ENCODE peak calls at places on chromosomes 11 and 22, in nine cellular contexts. One of them, this sample, is unnamed.

GRCh38 chr11:17734418-17734911 is at the start of gene KCNC1:
- DNase-seq in heart left ventricle: no peak
- DNase-seq in A549: peak; percentile 47
- DNase-seq in gastrocnemius medialis: no peak
- DNase-seq in uterus: no peak
- DNase-seq in IMR-90: peak; percentile 34
- DNase-seq in body of pancreas: peak; percentile 60
- DNase-seq in Peyer's patch: peak; percentile 13
- DNase-seq in GM12878: no peak
- DNase-seq in this sample: no peak

GRCh38 chr11:111303476-111303875 is 5.1 kb downstream of the POU2AF3 start:
- DNase-seq in heart left ventricle: no peak
- DNase-seq in A549: peak; percentile 11
- DNase-seq in gastrocnemius medialis: no peak
- DNase-seq in uterus: no peak
- DNase-seq in IMR-90: no peak
- DNase-seq in body of pancreas: peak; percentile 59
- DNase-seq in Peyer's patch: no peak
- DNase-seq in GM12878: no peak
- DNase-seq in this sample: no peak

GRCh38 chr22:43094551-43094950 is 5.4 kb upstream of the TTLL1 start:
- DNase-seq in heart left ventricle: no peak
- DNase-seq in A549: no peak
- DNase-seq in gastrocnemius medialis: no peak
- DNase-seq in uterus: no peak
- DNase-seq in IMR-90: no peak
- DNase-seq in body of pancreas: no peak
- DNase-seq in Peyer's patch: no peak
- DNase-seq in GM12878: no peak
- DNase-seq in this sample: no peak

GRCh38 chr11:63951779-63952536 is 13.2 kb downstream of the NAA40 start:
- DNase-seq in heart left ventricle: no peak
- DNase-seq in A549: no peak
- DNase-seq in gastrocnemius medialis: no peak
- DNase-seq in uterus: no peak
- DNase-seq in IMR-90: no peak
- DNase-seq in body of pancreas: no peak
- DNase-seq in Peyer's patch: peak; percentile 68
- DNase-seq in GM12878: peak; percentile 65
- DNase-seq in this sample: no peak

GRCh38 chr11:22521226-22521625 is 104.4 kb downstream of the FANCF start:
- DNase-seq in heart left ventricle: no peak
- DNase-seq in A549: no peak
- DNase-seq in gastrocnemius medialis: no peak
- DNase-seq in uterus: no peak
- DNase-seq in IMR-90: peak; percentile 48
- DNase-seq in body of pancreas: no peak
- DNase-seq in Peyer's patch: no peak
- DNase-seq in GM12878: no peak
- DNase-seq in this sample: no peak

GRCh38 chr11:91366816-91367215 is 857.8 kb upstream of the FAT3 start:
- DNase-seq in heart left ventricle: no peak
- DNase-seq in A549: no peak
- DNase-seq in gastrocnemius medialis: no peak
- DNase-seq in uterus: no peak
- DNase-seq in IMR-90: no peak
- DNase-seq in body of pancreas: no peak
- DNase-seq in Peyer's patch: no peak
- DNase-seq in GM12878: no peak
- DNase-seq in this sample: no peak

GRCh38 chr11:35177370-35177769 is 38.4 kb downstream of the CD44 start:
- DNase-seq in heart left ventricle: no peak
- DNase-seq in A549: no peak
- DNase-seq in gastrocnemius medialis: no peak
- DNase-seq in uterus: no peak
- DNase-seq in IMR-90: peak; percentile 68
- DNase-seq in body of pancreas: no peak
- DNase-seq in Peyer's patch: peak; percentile 50
- DNase-seq in GM12878: no peak
- DNase-seq in this sample: no peak

GRCh38 chr11:93686812-93687211 is 25.3 kb downstream of the CEP295 start:
- DNase-seq in heart left ventricle: no peak
- DNase-seq in A549: no peak
- DNase-seq in gastrocnemius medialis: no peak
- DNase-seq in uterus: no peak
- DNase-seq in IMR-90: peak; percentile 58
- DNase-seq in body of pancreas: no peak
- DNase-seq in Peyer's patch: no peak
- DNase-seq in GM12878: no peak
- DNase-seq in this sample: no peak

GRCh38 chr11:72722050-72722748 is 30.0 kb downstream of the ARAP1 start:
- DNase-seq in heart left ventricle: peak; percentile 91
- DNase-seq in A549: peak; percentile 97
- DNase-seq in gastrocnemius medialis: peak; percentile 91
- DNase-seq in uterus: peak; percentile 90
- DNase-seq in IMR-90: peak; percentile 89
- DNase-seq in body of pancreas: peak; percentile 90
- DNase-seq in Peyer's patch: peak; percentile 95
- DNase-seq in GM12878: no peak
- DNase-seq in this sample: peak; percentile 88

GRCh38 chr11:124199702-124200101 is 16.6 kb downstream of the OR10D3 start:
- DNase-seq in heart left ventricle: no peak
- DNase-seq in A549: no peak
- DNase-seq in gastrocnemius medialis: no peak
- DNase-seq in uterus: no peak
- DNase-seq in IMR-90: peak; percentile 42
- DNase-seq in body of pancreas: no peak
- DNase-seq in Peyer's patch: no peak
- DNase-seq in GM12878: no peak
- DNase-seq in this sample: no peak

GRCh38 chr22:48106715-48107259 is 1344.3 kb downstream of the TBC1D22A start:
- DNase-seq in heart left ventricle: no peak
- DNase-seq in A549: no peak
- DNase-seq in gastrocnemius medialis: no peak
- DNase-seq in uterus: no peak
- DNase-seq in IMR-90: no peak
- DNase-seq in body of pancreas: no peak
- DNase-seq in Peyer's patch: no peak
- DNase-seq in GM12878: no peak
- DNase-seq in this sample: no peak

GRCh38 chr11:120581317-120581716 is 69.8 kb downstream of the GRIK4 start:
- DNase-seq in heart left ventricle: no peak
- DNase-seq in A549: no peak
- DNase-seq in gastrocnemius medialis: no peak
- DNase-seq in uterus: no peak
- DNase-seq in IMR-90: no peak
- DNase-seq in body of pancreas: no peak
- DNase-seq in Peyer's patch: no peak
- DNase-seq in GM12878: no peak
- DNase-seq in this sample: no peak

GRCh38 chr22:23622634-23623033 is 9.5 kb downstream of the DRICH1 start:
- DNase-seq in heart left ventricle: no peak
- DNase-seq in A549: no peak
- DNase-seq in gastrocnemius medialis: no peak
- DNase-seq in uterus: no peak
- DNase-seq in IMR-90: peak; percentile 35
- DNase-seq in body of pancreas: no peak
- DNase-seq in Peyer's patch: no peak
- DNase-seq in GM12878: no peak
- DNase-seq in this sample: no peak

GRCh38 chr22:49295851-49296560 is 531.7 kb downstream of the BRD1 start:
- DNase-seq in heart left ventricle: peak; percentile 51
- DNase-seq in A549: no peak
- DNase-seq in gastrocnemius medialis: no peak
- DNase-seq in uterus: no peak
- DNase-seq in IMR-90: no peak
- DNase-seq in body of pancreas: no peak
- DNase-seq in Peyer's patch: no peak
- DNase-seq in GM12878: no peak
- DNase-seq in this sample: no peak

GRCh38 chr11:83219095-83219494 is 25.6 kb downstream of the ANKRD42 start:
- DNase-seq in heart left ventricle: no peak
- DNase-seq in A549: no peak
- DNase-seq in gastrocnemius medialis: no peak
- DNase-seq in uterus: no peak
- DNase-seq in IMR-90: no peak
- DNase-seq in body of pancreas: peak; percentile 11
- DNase-seq in Peyer's patch: no peak
- DNase-seq in GM12878: no peak
- DNase-seq in this sample: no peak
- TF ChIP-seq CTCF in heart left ventricle: no peak
- TF ChIP-seq CTCF in A549: peak; percentile 17
- TF ChIP-seq CTCF in gastrocnemius medialis: no peak
- TF ChIP-seq CTCF in uterus: no peak
- TF ChIP-seq CTCF in IMR-90: peak; percentile 33
- TF ChIP-seq CTCF in body of pancreas: peak; percentile 32
- TF ChIP-seq CTCF in Peyer's patch: peak; percentile 16
- TF ChIP-seq CTCF in GM12878: peak; percentile 26
- TF ChIP-seq CTCF in this sample: no peak

GRCh38 chr11:78415338-78415737 is 2.3 kb downstream of the GAB2 start:
- DNase-seq in heart left ventricle: no peak
- DNase-seq in A549: no peak
- DNase-seq in gastrocnemius medialis: no peak
- DNase-seq in uterus: no peak
- DNase-seq in IMR-90: no peak
- DNase-seq in body of pancreas: no peak
- DNase-seq in Peyer's patch: no peak
- DNase-seq in GM12878: no peak
- DNase-seq in this sample: no peak

GRCh38 chr11:78417888-78418583 is 416 bp upstream of the GAB2 start:
- DNase-seq in heart left ventricle: peak; percentile 92
- DNase-seq in A549: peak; percentile 64
- DNase-seq in gastrocnemius medialis: peak; percentile 62
- DNase-seq in uterus: peak; percentile 77
- DNase-seq in IMR-90: peak; percentile 69
- DNase-seq in body of pancreas: peak; percentile 86
- DNase-seq in Peyer's patch: peak; percentile 92
- DNase-seq in GM12878: no peak
- DNase-seq in this sample: peak; percentile 63

GRCh38 chr11:78417175-78417887 is at the start of gene GAB2:
- DNase-seq in heart left ventricle: peak; percentile 73
- DNase-seq in A549: no peak
- DNase-seq in gastrocnemius medialis: no peak
- DNase-seq in uterus: no peak
- DNase-seq in IMR-90: no peak
- DNase-seq in body of pancreas: peak; percentile 54
- DNase-seq in Peyer's patch: peak; percentile 66
- DNase-seq in GM12878: no peak
- DNase-seq in this sample: no peak

GRCh38 chr11:78414321-78415051 is 3.1 kb downstream of the GAB2 start:
- DNase-seq in heart left ventricle: no peak
- DNase-seq in A549: peak; percentile 44
- DNase-seq in gastrocnemius medialis: no peak
- DNase-seq in uterus: no peak
- DNase-seq in IMR-90: peak; percentile 43
- DNase-seq in body of pancreas: no peak
- DNase-seq in Peyer's patch: no peak
- DNase-seq in GM12878: no peak
- DNase-seq in this sample: no peak

DNA sequence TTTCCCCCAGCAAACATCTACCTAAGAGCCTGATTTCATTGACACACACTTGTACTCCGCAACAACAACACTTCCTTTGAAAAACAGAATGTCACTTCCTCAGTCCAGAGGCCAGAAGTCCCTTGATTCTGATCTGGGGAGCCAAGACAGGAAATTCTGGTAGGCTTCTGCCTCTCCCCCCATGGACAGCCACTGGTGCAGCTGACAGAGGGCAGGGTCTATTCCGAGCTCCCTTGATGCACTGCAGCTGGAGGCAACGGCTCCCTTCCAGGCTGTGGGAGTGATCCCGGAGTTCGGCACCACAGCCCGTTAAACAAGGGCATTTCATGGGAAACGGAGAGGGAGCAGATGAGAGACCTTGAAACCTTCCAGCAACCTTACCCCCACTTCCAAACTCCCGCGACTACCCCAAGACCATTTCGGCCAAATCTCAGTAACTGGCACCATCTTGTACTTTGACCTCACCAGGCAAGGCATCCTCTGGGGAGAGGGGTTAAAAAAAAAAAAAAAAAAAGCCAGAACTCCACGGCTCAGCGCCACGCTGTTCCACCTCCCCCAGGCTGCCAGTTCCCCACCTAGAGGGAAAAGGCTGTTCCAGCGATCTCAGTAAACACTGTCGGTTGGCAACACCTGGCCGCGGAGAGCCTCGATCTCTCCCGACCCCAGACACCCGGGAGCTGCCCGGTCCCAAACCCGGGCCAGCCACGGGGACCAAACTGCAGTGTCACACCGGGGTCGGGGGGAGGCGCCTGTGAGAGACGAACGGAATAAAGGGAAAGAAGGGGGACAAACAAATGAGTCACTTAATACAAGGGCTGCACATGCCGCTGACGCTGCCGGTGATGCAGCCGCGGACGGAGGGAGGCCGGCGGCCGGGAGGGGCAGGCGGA is 1.1 kb downstream of the GAB2 start:
- DNase-seq in heart left ventricle: peak; percentile 93
- DNase-seq in A549: peak; percentile 81
- DNase-seq in gastrocnemius medialis: peak; percentile 78
- DNase-seq in uterus: peak; percentile 86
- DNase-seq in IMR-90: peak; percentile 87
- DNase-seq in body of pancreas: peak; percentile 84
- DNase-seq in Peyer's patch: peak; percentile 94
- DNase-seq in GM12878: no peak
- DNase-seq in this sample: peak; percentile 83
- TF ChIP-seq POLR2A in heart left ventricle: no peak
- TF ChIP-seq POLR2A in A549: no peak
- TF ChIP-seq POLR2A in gastrocnemius medialis: peak; percentile 92
- TF ChIP-seq POLR2A in uterus: peak; percentile 58
- TF ChIP-seq POLR2A in IMR-90: peak; percentile 65
- TF ChIP-seq POLR2A in body of pancreas: peak; percentile 82
- TF ChIP-seq POLR2A in Peyer's patch: peak; percentile 84
- TF ChIP-seq POLR2A in GM12878: peak; percentile 62
- TF ChIP-seq POLR2A in this sample: peak; percentile 81

DNA sequence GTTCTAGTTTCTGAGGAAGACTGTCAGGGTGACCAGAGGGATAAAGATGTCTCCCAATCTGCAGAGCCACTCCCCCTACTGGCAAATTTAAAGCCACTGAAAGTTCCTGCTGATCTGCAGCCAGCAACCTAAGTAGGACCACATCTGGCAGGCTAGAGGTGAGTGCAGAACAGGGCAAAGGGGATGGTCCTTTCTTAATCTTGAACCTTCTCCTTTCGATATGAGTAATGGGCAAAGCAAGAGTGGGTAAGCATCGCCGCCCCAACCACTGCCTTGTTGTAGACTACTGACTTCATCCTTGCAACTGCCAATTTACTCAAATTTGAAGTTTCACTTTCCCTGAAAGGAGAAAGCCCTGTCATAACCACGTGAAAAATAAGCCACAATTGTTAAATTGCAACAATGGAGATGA is 30.7 kb downstream of the SCUBE2 start:
- DNase-seq in heart left ventricle: no peak
- DNase-seq in A549: peak; percentile 18
- DNase-seq in gastrocnemius medialis: no peak
- DNase-seq in uterus: no peak
- DNase-seq in IMR-90: no peak
- DNase-seq in body of pancreas: no peak
- DNase-seq in Peyer's patch: no peak
- DNase-seq in GM12878: peak; percentile 97
- DNase-seq in this sample: no peak
- TF ChIP-seq CTCF in heart left ventricle: no peak
- TF ChIP-seq CTCF in A549: no peak
- TF ChIP-seq CTCF in gastrocnemius medialis: no peak
- TF ChIP-seq CTCF in uterus: no peak
- TF ChIP-seq CTCF in IMR-90: no peak
- TF ChIP-seq CTCF in body of pancreas: no peak
- TF ChIP-seq CTCF in Peyer's patch: no peak
- TF ChIP-seq CTCF in GM12878: peak; percentile 46
- TF ChIP-seq CTCF in this sample: no peak

GRCh38 chr11:5203366-5203765 is 2.9 kb upstream of the OR51V1 start:
- DNase-seq in heart left ventricle: no peak
- DNase-seq in A549: no peak
- DNase-seq in gastrocnemius medialis: no peak
- DNase-seq in uterus: no peak
- DNase-seq in IMR-90: peak; percentile 71
- DNase-seq in body of pancreas: no peak
- DNase-seq in Peyer's patch: no peak
- DNase-seq in GM12878: no peak
- DNase-seq in this sample: no peak
- TF ChIP-seq POLR2A in heart left ventricle: no peak
- TF ChIP-seq POLR2A in A549: no peak
- TF ChIP-seq POLR2A in gastrocnemius medialis: no peak
- TF ChIP-seq POLR2A in uterus: no peak
- TF ChIP-seq POLR2A in IMR-90: no peak
- TF ChIP-seq POLR2A in body of pancreas: no peak
- TF ChIP-seq POLR2A in Peyer's patch: no peak
- TF ChIP-seq POLR2A in GM12878: no peak
- TF ChIP-seq POLR2A in this sample: no peak

This sample was measured in tibial nerve.